ENCODE peak calls at places on chromosomes 2 and 18, in six cellular contexts. O is mesenteric fat pad, P is GM04504, T is B cell, V is fibroblast of pulmonary artery, K is putamen. F is an unnamed sample.

GRCh38 chr18:27062802-27063201 is 122.3 kb downstream of the CHST9 start:
- DNase-seq in O (no peak), P (no peak), T (no peak), V (no peak), K (no peak), F (no peak)

GRCh38 chr18:4282954-4283353 is 172.2 kb downstream of the DLGAP1 start:
- DNase-seq in O (no peak), P (no peak), T (no peak), V (no peak), K (no peak), F (no peak)

GRCh38 chr2:53724511-53724910 is 43.1 kb upstream of the CHAC2 start:
- DNase-seq in O (no peak), P (peak), T (no peak), V (peak), K (no peak), F (no peak)

GRCh38 chr2:203579131-203579643 is 44.1 kb upstream of the RAPH1 start:
- DNase-seq in O (no peak), P (no peak), T (no peak), V (peak), K (no peak), F (no peak)

GRCh38 chr2:37326285-37326684 is 1.7 kb upstream of the PRKD3 start:
- DNase-seq in O (no peak), P (peak), T (no peak), V (peak), K (peak), F (no peak)

GRCh38 chr2:197972017-197972416 is 167.6 kb downstream of the PLCL1 start:
- DNase-seq in O (no peak), P (peak), T (no peak), V (peak), K (peak), F (no peak)

GRCh38 chr2:86229221-86229620 is 30.0 kb downstream of the MRPL35 start:
- DNase-seq in O (no peak), P (no peak), T (peak), V (no peak), K (no peak), F (no peak)

GRCh38 chr2:64463784-64464183 is 9.8 kb downstream of the LGALSL start:
- DNase-seq in O (no peak), P (no peak), T (no peak), V (peak), K (peak), F (no peak)

GRCh38 chr18:43661570-43661969 is 384.3 kb upstream of the SYT4 start:
- DNase-seq in O (no peak), P (no peak), T (peak), V (peak), K (no peak), F (no peak)

GRCh38 chr2:68643011-68643873 is at the start of gene PROKR1:
- DNase-seq in O (no peak), P (no peak), T (peak), V (peak), K (no peak), F (no peak)

GRCh38 chr2:119383410-119384140 is 16.8 kb downstream of the DBI start:
- DNase-seq in O (no peak), P (no peak), T (no peak), V (no peak), K (no peak), F (no peak)

GRCh38 chr2:22035333-22035964 is 911.7 kb downstream of the TDRD15 start:
- DNase-seq in O (no peak), P (no peak), T (no peak), V (no peak), K (no peak), F (no peak)

GRCh38 chr2:20452551-20452950 is 5.7 kb downstream of the RHOB start:
- DNase-seq in O (peak), P (no peak), T (no peak), V (peak), K (no peak), F (no peak)

GRCh38 chr2:46952171-46952570 is 36.6 kb upstream of the MCFD2 start:
- DNase-seq in O (no peak), P (no peak), T (no peak), V (no peak), K (no peak), F (no peak)

F was measured in NCI-H1417 treated with DMSO at 0.1 percent for 48 hours.